ENCODE peak calls at places on chromosomes 5 and 9, in ten cellular contexts. I is ovary, G is A549, W is HCT116, C is suprapubic skin, J is adrenal gland, B is stomach, N is heart left ventricle, V is GM12878, P is H1. U is an unnamed sample.

GRCh38 chr5:7271728-7272127 is 124.2 kb upstream of the ADCY2 start:
- DNase-seq in I (no peak), G (no peak), W (no peak), C (no peak), J (no peak), B (no peak), N (no peak), V (no peak), P (no peak), U (no peak)

GRCh38 chr5:35853652-35854051 is 3.0 kb upstream of the IL7R start:
- DNase-seq in I (no peak), G (no peak), W (no peak), C (no peak), J (peak; percentile 78), B (no peak), N (peak; percentile 59), V (no peak), P (no peak), U (no peak)

GRCh38 chr5:123095694-123096120 is 6.7 kb downstream of the PRDM6 start:
- DNase-seq in I (no peak), G (no peak), W (no peak), C (no peak), J (no peak), B (no peak), N (no peak), V (no peak), P (no peak), U (no peak)

GRCh38 chr5:61304611-61305369 is 27.3 kb upstream of the ZSWIM6 start:
- DNase-seq in I (no peak), G (peak; percentile 80), W (peak; percentile 55), C (no peak), J (no peak), B (peak; percentile 75), N (no peak), V (no peak), P (no peak), U (peak; percentile 2)

GRCh38 chr9:138009456-138010273 is 132.1 kb downstream of the CACNA1B start:
- DNase-seq in I (no peak), G (no peak), W (no peak), C (no peak), J (no peak), B (peak; percentile 20), N (peak; percentile 45), V (no peak), P (no peak), U (no peak)

GRCh38 chr9:114606597-114607207 is 4.4 kb upstream of the TMEM268 start:
- DNase-seq in I (peak; percentile 47), G (no peak), W (no peak), C (no peak), J (peak; percentile 92), B (peak; percentile 64), N (no peak), V (no peak), P (no peak), U (peak; percentile 57)

GRCh38 chr9:10704720-10705119 is 91.9 kb upstream of the PTPRD start:
- DNase-seq in I (no peak), G (no peak), W (no peak), C (no peak), J (no peak), B (no peak), N (no peak), V (no peak), P (no peak), U (no peak)

GRCh38 chr9:120856700-120857099 is 14.0 kb upstream of the PSMD5 start:
- DNase-seq in I (no peak), G (no peak), W (no peak), C (no peak), J (no peak), B (peak; percentile 88), N (no peak), V (no peak), P (no peak), U (no peak)

GRCh38 chr9:128053560-128053959 is 13.6 kb downstream of the NAIF1 start:
- DNase-seq in I (no peak), G (no peak), W (no peak), C (no peak), J (peak; percentile 53), B (no peak), N (no peak), V (no peak), P (no peak), U (no peak)

GRCh38 chr9:109913461-109913810 is 133.4 kb downstream of the PALM2AKAP2 start:
- DNase-seq in I (no peak), G (no peak), W (no peak), C (no peak), J (no peak), B (no peak), N (no peak), V (no peak), P (no peak), U (no peak)

GRCh38 chr5:115343855-115344254 is 47.4 kb upstream of the CCDC112 start:
- DNase-seq in I (no peak), G (no peak), W (no peak), C (no peak), J (no peak), B (no peak), N (no peak), V (no peak), P (no peak), U (no peak)

GRCh38 chr5:107857785-107858184 is 187.0 kb upstream of the EFNA5 start:
- DNase-seq in I (no peak), G (no peak), W (no peak), C (no peak), J (no peak), B (no peak), N (no peak), V (no peak), P (no peak), U (no peak)
- TF ChIP-seq POLR2A in I (no peak), G (no peak), W (no peak), C (no peak), J (no peak), B (no peak), N (no peak), V (no peak), P (no peak), U (no peak)

DNA sequence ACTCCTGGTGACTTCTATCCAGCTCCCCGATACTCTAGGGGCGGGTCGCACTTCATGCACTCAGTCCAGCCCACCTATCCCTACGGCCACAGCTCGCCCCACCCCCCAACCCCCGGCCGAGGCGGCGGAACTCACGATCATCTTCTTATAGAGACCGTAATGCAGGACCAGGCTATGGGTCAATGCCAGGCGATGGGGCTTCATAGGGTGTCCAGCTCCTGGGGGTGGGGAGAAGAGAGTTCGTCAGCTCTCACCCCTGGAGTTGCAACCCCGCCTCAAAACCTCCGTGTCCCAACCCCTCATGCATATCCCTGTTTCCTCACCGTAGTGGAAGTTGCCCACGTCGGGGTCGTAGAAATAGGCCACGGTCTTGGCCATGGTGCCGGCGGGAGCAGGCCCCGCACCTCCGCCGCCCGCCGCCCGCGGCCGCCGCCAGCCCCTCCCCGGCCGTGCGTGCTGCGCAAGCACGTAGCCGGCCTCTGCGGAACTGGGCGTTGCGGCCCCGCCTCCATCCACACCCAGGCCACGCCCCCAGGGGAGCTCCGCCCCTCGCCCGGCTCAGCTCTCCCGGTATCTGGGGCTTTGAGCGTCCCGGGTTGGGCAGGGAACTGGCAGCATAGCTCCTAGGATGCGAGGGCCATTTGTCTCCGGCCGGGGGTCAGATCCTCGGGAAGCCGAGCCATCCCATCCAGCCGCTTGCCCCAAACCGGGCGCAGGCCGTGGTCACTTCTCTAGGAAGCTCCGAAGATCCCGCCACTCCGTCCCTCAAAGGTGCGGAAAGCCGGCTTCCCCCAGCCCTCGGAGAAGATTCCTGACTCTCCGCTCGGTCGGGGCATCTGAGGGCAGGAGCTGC is at the start of the genes HDAC3 and RELL2:
- DNase-seq in I (peak; percentile 97), G (peak; percentile 93), W (peak; percentile 68), C (peak; percentile 95), J (peak; percentile 95), B (peak; percentile 96), N (peak; percentile 97), V (no peak), P (peak; percentile 100), U (peak; percentile 91)
- TF ChIP-seq POLR2A in I (peak; percentile 84), G (peak; percentile 94), W (peak; percentile 67), C (no peak), J (peak; percentile 80), B (peak; percentile 6), N (peak; percentile 63), V (peak; percentile 72), P (no peak), U (peak; percentile 90)

DNA sequence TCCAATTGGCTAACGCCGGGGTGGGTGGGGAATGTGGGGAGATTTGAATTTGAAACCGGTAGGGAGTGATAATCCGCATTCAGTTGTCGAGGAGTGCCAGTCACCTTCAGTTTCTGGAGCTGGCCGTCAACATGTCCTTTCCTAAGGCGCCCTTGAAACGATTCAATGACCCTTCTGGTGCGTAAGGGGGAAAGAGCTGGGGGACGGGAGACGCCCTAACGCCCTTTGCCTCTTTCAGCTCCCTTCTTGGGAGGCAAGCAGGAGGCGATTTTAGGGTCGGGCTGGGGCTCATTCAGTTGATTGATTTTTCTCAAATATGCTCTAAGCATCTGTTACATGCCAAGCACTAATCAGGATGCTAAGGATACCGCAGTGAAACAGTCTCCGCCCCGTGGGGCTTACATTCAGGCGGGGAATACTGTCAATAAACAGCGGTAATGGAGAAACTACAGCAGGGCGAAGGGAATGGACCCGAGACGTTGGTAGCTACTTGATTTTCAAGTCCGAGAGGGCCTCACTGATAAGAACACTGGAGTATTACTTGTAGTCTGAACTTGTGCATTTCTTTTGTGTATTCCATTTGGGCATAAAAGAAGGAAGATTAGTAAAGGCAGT is at the start of gene HMMR:
- DNase-seq in I (no peak), G (no peak), W (no peak), C (no peak), J (no peak), B (no peak), N (no peak), V (no peak), P (peak; percentile 84), U (peak; percentile 89)
- TF ChIP-seq POLR2A in I (no peak), G (peak; percentile 61), W (peak; percentile 80), C (no peak), J (no peak), B (no peak), N (no peak), V (peak; percentile 64), P (peak; percentile 86), U (peak; percentile 68)

GRCh38 chr9:134381262-134381661 is 55.0 kb downstream of the RXRA start:
- DNase-seq in I (no peak), G (no peak), W (no peak), C (no peak), J (no peak), B (no peak), N (no peak), V (no peak), P (no peak), U (no peak)

GRCh38 chr9:134379774-134380431 is 53.6 kb downstream of the RXRA start:
- DNase-seq in I (no peak), G (peak; percentile 94), W (peak; percentile 47), C (no peak), J (peak; percentile 77), B (no peak), N (no peak), V (no peak), P (no peak), U (no peak)

GRCh38 chr9:134377143-134377484 is 50.9 kb downstream of the RXRA start:
- DNase-seq in I (no peak), G (no peak), W (no peak), C (no peak), J (no peak), B (no peak), N (no peak), V (no peak), P (no peak), U (no peak)

GRCh38 chr9:134377976-134378375 is 51.7 kb downstream of the RXRA start:
- DNase-seq in I (peak; percentile 55), G (peak; percentile 67), W (no peak), C (peak; percentile 89), J (peak; percentile 92), B (peak; percentile 94), N (peak; percentile 84), V (no peak), P (no peak), U (no peak)

GRCh38 chr9:134378901-134379338 is 52.7 kb downstream of the RXRA start:
- DNase-seq in I (no peak), G (peak; percentile 85), W (peak; percentile 37), C (no peak), J (peak; percentile 80), B (peak; percentile 78), N (no peak), V (no peak), P (no peak), U (no peak)
- TF ChIP-seq POLR2A in I (no peak), G (no peak), W (no peak), C (no peak), J (no peak), B (no peak), N (no peak), V (no peak), P (no peak), U (no peak)